ENCODE peak calls at places on chromosomes 3 and 15, in seven cellular contexts. T is AG04450; B is naive thymus-derived CD8-positive, alpha-beta T cell; A is M059J; Y is stromal cell of bone marrow; C is stimulated activated CD8-positive, alpha-beta memory T cell treated with anti-CD3 and anti-CD28 coated beads, Interleukin-15, amount 100 ng/mL, for 24 hours; W is globus pallidus. H is an unnamed sample.

GRCh38 chr3:20141306-20141705 is 44.7 kb downstream of the SGO1 start:
- DNase-seq in T (no peak), B (no peak), A (no peak), Y (no peak), C (no peak), W (peak), H (no peak)

GRCh38 chr15:70974004-70974832 is 81.6 kb downstream of the LRRC49 start:
- DNase-seq in T (peak), B (no peak), A (peak), Y (peak), C (no peak), W (peak), H (peak)

GRCh38 chr3:71754610-71755253 is 1.1 kb downstream of the GPR27 start:
- DNase-seq in T (no peak), B (no peak), A (no peak), Y (no peak), C (no peak), W (no peak), H (no peak)

GRCh38 chr3:172098698-172099494 is 59.5 kb downstream of the FNDC3B start:
- DNase-seq in T (no peak), B (no peak), A (no peak), Y (no peak), C (no peak), W (no peak), H (no peak)

GRCh38 chr3:112889357-112889756 is 42.7 kb upstream of the CD200R1L start:
- DNase-seq in T (no peak), B (no peak), A (peak), Y (no peak), C (no peak), W (no peak), H (no peak)

GRCh38 chr15:60128000-60128376 is 123.9 kb downstream of the FOXB1 start:
- DNase-seq in T (no peak), B (no peak), A (peak), Y (no peak), C (no peak), W (peak), H (peak)

GRCh38 chr15:50247819-50248650 is 17.5 kb downstream of the HDC start:
- DNase-seq in T (no peak), B (peak), A (peak), Y (no peak), C (no peak), W (peak), H (peak)

GRCh38 chr3:18124501-18124900 is 300.6 kb downstream of the SATB1 start:
- DNase-seq in T (peak), B (no peak), A (peak), Y (peak), C (no peak), W (no peak), H (peak)

GRCh38 chr3:71542548-71543370 is 40.8 kb downstream of the FOXP1 start:
- DNase-seq in T (peak), B (no peak), A (peak), Y (peak), C (no peak), W (peak), H (no peak)

GRCh38 chr15:73081321-73081958 is 29.2 kb downstream of the NEO1 start:
- DNase-seq in T (peak), B (peak), A (peak), Y (peak), C (no peak), W (peak), H (peak)

GRCh38 chr3:186487819-186488218 is 56.4 kb downstream of the CRYGS start:
- DNase-seq in T (no peak), B (no peak), A (peak), Y (no peak), C (no peak), W (no peak), H (no peak)

GRCh38 chr3:73718326-73719110 is 93.8 kb upstream of the PDZRN3 start:
- DNase-seq in T (no peak), B (no peak), A (no peak), Y (no peak), C (no peak), W (no peak), H (no peak)

GRCh38 chr3:127354761-127355160 is 66.9 kb upstream of the PRR20G start:
- DNase-seq in T (no peak), B (no peak), A (no peak), Y (no peak), C (no peak), W (no peak), H (no peak)

GRCh38 chr3:2856062-2856792 is 253.9 kb downstream of the IL5RA start:
- DNase-seq in T (no peak), B (no peak), A (no peak), Y (no peak), C (no peak), W (no peak), H (no peak)

GRCh38 chr3:98702166-98702565 is 61.0 kb upstream of the ST3GAL6 start:
- DNase-seq in T (no peak), B (no peak), A (peak), Y (no peak), C (no peak), W (no peak), H (no peak)

H was measured in kidney tubule cell.